ENCODE peak calls at places on chromosomes 12 and 14, in five cellular contexts. E is hepatocyte, X is osteoblast, M is OCI-LY7, L is IMR-90. R is an unnamed sample.

GRCh38 chr12:105142259-105142658 is 34.7 kb downstream of the WASHC4 start:
- DNase-seq in E (no peak), X (no peak), M (no peak), L (no peak), R (no peak)

GRCh38 chr12:13044002-13044858 is at the start of gene FAM234B:
- DNase-seq in E (peak), X (peak), M (peak), L (peak), R (peak)

GRCh38 chr14:33014710-33015109 is 76.0 kb downstream of the NPAS3 start:
- DNase-seq in E (no peak), X (no peak), M (no peak), L (no peak), R (no peak)

GRCh38 chr14:26554069-26554772 is 43.6 kb downstream of the NOVA1 start:
- DNase-seq in E (no peak), X (no peak), M (no peak), L (no peak), R (no peak)

GRCh38 chr12:3704512-3705348 is 48.2 kb downstream of the CRACR2A start:
- DNase-seq in E (no peak), X (peak), M (no peak), L (peak), R (no peak)

GRCh38 chr12:26740991-26741390 is 92.0 kb downstream of the ITPR2 start:
- DNase-seq in E (no peak), X (no peak), M (no peak), L (no peak), R (no peak)

GRCh38 chr12:84508943-84509342 is 403.7 kb downstream of the SLC6A15 start:
- DNase-seq in E (no peak), X (no peak), M (no peak), L (no peak), R (no peak)

GRCh38 chr14:99758121-99758871 is 34.9 kb upstream of the EML1 start:
- DNase-seq in E (peak), X (peak), M (no peak), L (peak), R (no peak)

GRCh38 chr14:67515386-67516079 is 17.6 kb upstream of the PLEKHH1 start:
- DNase-seq in E (no peak), X (peak), M (peak), L (no peak), R (peak)

GRCh38 chr12:131102493-131102931 is 148.8 kb downstream of the ADGRD1 start:
- DNase-seq in E (no peak), X (peak), M (no peak), L (no peak), R (no peak)

GRCh38 chr14:49766839-49767238 is 1.1 kb upstream of the KLHDC2 start:
- DNase-seq in E (peak), X (peak), M (peak), L (no peak), R (peak)

GRCh38 chr12:3134526-3135135 is 57.5 kb downstream of the TSPAN9 start:
- DNase-seq in E (no peak), X (peak), M (no peak), L (no peak), R (no peak)

GRCh38 chr12:50052544-50052943 is 4.9 kb upstream of the ASIC1 start:
- DNase-seq in E (no peak), X (peak), M (no peak), L (no peak), R (no peak)

GRCh38 chr12:46487567-46488131 is 115.1 kb upstream of the SLC38A2 start:
- DNase-seq in E (no peak), X (no peak), M (peak), L (no peak), R (peak)
- H2AFZ ChIP-seq in E (no peak), X (no peak), M (no peak), L (no peak), R (no peak)

GRCh38 chr14:104975481-104976197 is 2.5 kb downstream of the AHNAK2 start:
- DNase-seq in E (peak), X (peak), M (peak), L (no peak), R (peak)
- H2AFZ ChIP-seq in E (no peak), X (no peak), M (no peak), L (peak), R (no peak)

DNA sequence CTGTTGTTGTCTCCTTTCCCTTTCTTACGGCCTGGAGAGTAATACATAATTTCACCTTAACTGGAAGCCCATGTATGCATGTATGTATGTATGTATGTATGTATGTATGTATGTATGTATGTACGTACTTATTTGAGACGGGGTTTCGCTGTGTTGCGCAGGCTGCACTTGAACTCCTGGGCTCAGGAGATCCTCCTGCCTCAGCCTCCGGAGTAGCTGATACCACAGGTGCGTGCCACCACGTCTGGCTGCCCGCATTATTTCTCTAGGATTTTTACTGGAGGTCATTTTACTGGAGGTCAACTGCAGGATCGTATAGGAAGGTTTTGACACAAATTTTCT is 644 bp upstream of the OS9 start:
- DNase-seq in E (no peak), X (no peak), M (no peak), L (no peak), R (no peak)
- H2AFZ ChIP-seq in E (no peak), X (peak), M (peak), L (peak), R (peak)

GRCh38 chr14:77646907-77647306 is 30.5 kb upstream of the SPTLC2 start:
- DNase-seq in E (no peak), X (no peak), M (no peak), L (no peak), R (no peak)
- H2AFZ ChIP-seq in E (no peak), X (no peak), M (no peak), L (no peak), R (no peak)

GRCh38 chr12:52026267-52026666 is 19.5 kb downstream of the TAMALIN start:
- DNase-seq in E (no peak), X (no peak), M (no peak), L (no peak), R (no peak)
- H2AFZ ChIP-seq in E (no peak), X (no peak), M (peak), L (no peak), R (no peak)

DNA sequence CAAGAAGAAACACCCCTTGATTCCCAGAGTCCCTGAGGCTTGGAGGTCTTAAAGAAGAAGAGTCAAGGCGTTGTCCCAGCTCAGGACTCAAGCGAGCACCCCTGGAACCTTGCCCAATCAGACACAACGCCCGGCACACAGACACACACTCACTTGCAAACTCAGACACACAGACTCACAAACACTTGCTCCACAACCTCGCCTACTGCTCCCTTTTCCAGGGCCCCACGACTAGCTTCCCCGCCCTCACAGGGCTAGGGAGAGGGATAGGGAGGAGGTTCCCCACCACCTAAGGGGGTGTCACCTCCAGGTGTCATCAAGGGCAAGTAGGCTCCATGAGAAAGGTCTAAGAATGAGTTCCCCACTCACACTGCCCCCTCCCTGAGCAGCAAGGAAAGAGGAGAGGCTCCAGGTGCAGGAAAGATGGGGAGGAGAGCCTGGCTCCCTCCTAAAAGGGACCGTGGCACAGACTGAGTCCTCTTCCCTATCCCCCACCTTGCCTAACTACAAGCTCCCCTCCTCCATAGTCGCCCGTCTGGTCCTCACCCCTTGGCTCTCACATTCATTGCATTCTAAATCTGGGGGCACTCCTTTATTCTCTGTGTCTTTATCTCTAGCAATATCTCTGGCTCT is 717 bp downstream of the WNT10B start:
- DNase-seq in E (no peak), X (peak), M (no peak), L (no peak), R (no peak)
- H2AFZ ChIP-seq in E (peak), X (no peak), M (no peak), L (peak), R (peak)

GRCh38 chr12:93099777-93100176 is 170.7 kb upstream of the EEA1 start:
- DNase-seq in E (no peak), X (no peak), M (no peak), L (no peak), R (no peak)

GRCh38 chr12:93100610-93101009 is 171.5 kb upstream of the EEA1 start:
- DNase-seq in E (no peak), X (peak), M (no peak), L (no peak), R (no peak)

GRCh38 chr12:93098077-93098476 is 169.0 kb upstream of the EEA1 start:
- DNase-seq in E (peak), X (peak), M (peak), L (peak), R (peak)

GRCh38 chr12:93094988-93095737 is 166.1 kb upstream of the EEA1 start:
- DNase-seq in E (no peak), X (no peak), M (peak), L (no peak), R (no peak)

DNA sequence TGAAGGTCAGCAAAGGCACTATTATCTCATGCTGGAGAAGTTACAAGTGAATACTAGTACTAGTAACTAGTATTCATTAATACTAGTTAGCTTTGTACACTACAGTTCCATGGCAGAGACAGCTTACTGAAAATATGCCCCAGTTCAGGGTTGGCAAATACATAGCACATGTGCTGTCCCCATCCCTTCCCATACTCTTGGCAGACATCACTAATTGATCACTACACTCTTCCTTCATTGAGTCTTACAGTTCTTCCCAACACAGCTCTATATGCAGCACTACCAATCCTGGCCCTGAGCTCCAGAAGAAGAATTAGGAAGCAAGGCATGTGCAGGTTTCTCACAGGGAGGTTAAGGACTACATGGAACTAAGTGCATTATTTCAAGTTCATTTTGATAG is 168.3 kb upstream of the EEA1 start:
- DNase-seq in E (no peak), X (no peak), M (no peak), L (no peak), R (no peak)
- H2AFZ ChIP-seq in E (no peak), X (no peak), M (no peak), L (no peak), R (no peak)

GRCh38 chr14:91870001-91870400 is 2.7 kb upstream of the TC2N start:
- DNase-seq in E (no peak), X (no peak), M (no peak), L (no peak), R (no peak)
- H2AFZ ChIP-seq in E (no peak), X (no peak), M (no peak), L (peak), R (no peak)

DNA sequence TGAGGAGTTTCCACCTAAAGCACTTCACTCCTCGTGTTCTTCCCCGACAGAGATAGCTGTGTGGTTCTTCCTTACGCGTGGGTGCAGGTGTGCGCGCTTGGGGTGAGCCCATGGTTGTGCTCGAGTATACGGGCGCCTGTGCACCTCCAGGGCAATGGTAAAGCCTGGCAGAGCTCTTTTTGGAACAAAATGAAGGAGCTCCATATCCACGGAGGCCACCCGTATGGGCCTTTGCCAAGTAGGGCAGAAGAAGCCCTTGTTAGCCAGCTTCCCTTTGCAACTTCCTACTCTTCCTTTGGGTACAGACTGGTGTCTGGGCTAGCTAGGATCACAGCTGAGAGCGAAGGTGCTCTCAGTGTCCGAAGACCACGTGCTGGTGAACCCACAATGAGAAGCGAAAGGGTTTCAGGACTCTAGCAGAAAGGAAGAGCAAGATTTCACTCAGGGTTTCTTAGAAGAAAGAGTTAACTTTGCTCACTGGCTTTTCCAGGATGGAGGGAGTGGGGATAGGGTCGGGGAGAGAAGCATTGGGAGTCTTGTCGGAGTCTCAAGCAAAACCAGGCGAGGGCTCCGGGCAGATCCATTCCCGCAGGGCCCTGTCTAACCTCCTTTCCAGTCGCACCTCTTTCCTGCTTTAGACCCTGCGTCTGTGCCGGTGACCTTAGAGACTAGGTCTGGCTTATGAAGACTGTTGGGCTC is 977 bp upstream of the LRFN5 start:
- DNase-seq in E (peak), X (peak), M (no peak), L (peak), R (no peak)
- H2AFZ ChIP-seq in E (peak), X (peak), M (no peak), L (peak), R (no peak)